ENCODE peak calls at places on chromosome 14, in five cellular contexts. One of them, this sample, is unnamed.

GRCh38 chr14:33738029-33738428 is 212.8 kb downstream of the EGLN3 start:
- DNase-seq in GM12878: no peak
- DNase-seq in H1: no peak
- DNase-seq in HepG2: no peak
- DNase-seq in GM12891: no peak
- DNase-seq in this sample: no peak

GRCh38 chr14:45467023-45467422 is 214.0 kb upstream of the MIS18BP1 start:
- DNase-seq in GM12891: no peak
- DNase-seq in HepG2: no peak
- DNase-seq in GM12878: no peak
- DNase-seq in H1: no peak
- DNase-seq in this sample: no peak

GRCh38 chr14:74846168-74846567 is 29.8 kb downstream of the PROX2 start:
- DNase-seq in H1: no peak
- DNase-seq in GM12878: no peak
- DNase-seq in GM12891: no peak
- DNase-seq in HepG2: no peak
- DNase-seq in this sample: no peak

GRCh38 chr14:99389171-99389826 is 91.4 kb downstream of the SETD3 start:
- DNase-seq in HepG2: peak; percentile 21
- DNase-seq in H1: peak; percentile 98
- DNase-seq in GM12878: no peak
- DNase-seq in GM12891: peak; percentile 61
- DNase-seq in this sample: peak; percentile 50

GRCh38 chr14:101230851-101231550 is 327.5 kb upstream of the RTL1 start:
- DNase-seq in GM12891: no peak
- DNase-seq in H1: no peak
- DNase-seq in GM12878: no peak
- DNase-seq in HepG2: no peak
- DNase-seq in this sample: no peak

GRCh38 chr14:103738706-103739451 is 23.3 kb downstream of the ZFYVE21 start:
- DNase-seq in H1: no peak
- DNase-seq in GM12878: no peak
- DNase-seq in HepG2: no peak
- DNase-seq in GM12891: no peak
- DNase-seq in this sample: no peak

GRCh38 chr14:61334197-61334701 is 12.9 kb downstream of the PRKCH start:
- DNase-seq in H1: no peak
- DNase-seq in GM12878: no peak
- DNase-seq in GM12891: no peak
- DNase-seq in HepG2: no peak
- DNase-seq in this sample: no peak

GRCh38 chr14:56741325-56741724 is 69.0 kb downstream of the OTX2 start:
- DNase-seq in GM12878: no peak
- DNase-seq in H1: no peak
- DNase-seq in GM12891: no peak
- DNase-seq in HepG2: peak; percentile 41
- DNase-seq in this sample: no peak

GRCh38 chr14:97453991-97454390 is 656.8 kb downstream of the VRK1 start:
- DNase-seq in H1: no peak
- DNase-seq in GM12891: no peak
- DNase-seq in HepG2: no peak
- DNase-seq in GM12878: no peak
- DNase-seq in this sample: no peak

GRCh38 chr14:77309122-77309521 is 11.6 kb downstream of the POMT2 start:
- DNase-seq in HepG2: no peak
- DNase-seq in H1: no peak
- DNase-seq in GM12891: no peak
- DNase-seq in GM12878: no peak
- DNase-seq in this sample: no peak

GRCh38 chr14:88128811-88129210 is 123.9 kb downstream of the GPR65 start:
- DNase-seq in HepG2: no peak
- DNase-seq in GM12891: no peak
- DNase-seq in H1: no peak
- DNase-seq in GM12878: no peak
- DNase-seq in this sample: no peak

GRCh38 chr14:42930058-42930457 is 1323.4 kb downstream of the LRFN5 start:
- DNase-seq in GM12878: no peak
- DNase-seq in HepG2: no peak
- DNase-seq in GM12891: no peak
- DNase-seq in H1: no peak
- DNase-seq in this sample: no peak

GRCh38 chr14:69423279-69423678 is 24.8 kb downstream of the SLC39A9 start:
- DNase-seq in GM12891: no peak
- DNase-seq in H1: no peak
- DNase-seq in HepG2: no peak
- DNase-seq in GM12878: no peak
- DNase-seq in this sample: no peak

GRCh38 chr14:103737432-103738045 is 21.9 kb downstream of the ZFYVE21 start:
- DNase-seq in H1: no peak
- DNase-seq in GM12891: no peak
- DNase-seq in GM12878: no peak
- DNase-seq in HepG2: peak; percentile 12
- DNase-seq in this sample: no peak

GRCh38 chr14:52283099-52283498 is 15.6 kb downstream of the PTGDR start:
- DNase-seq in GM12878: no peak
- DNase-seq in GM12891: no peak
- DNase-seq in H1: no peak
- DNase-seq in HepG2: no peak
- DNase-seq in this sample: no peak

GRCh38 chr14:98579140-98579539 is 692.9 kb downstream of the BCL11B start:
- DNase-seq in GM12891: no peak
- DNase-seq in HepG2: no peak
- DNase-seq in H1: no peak
- DNase-seq in GM12878: no peak
- DNase-seq in this sample: no peak

GRCh38 chr14:32201816-32202467 is at the start of gene RNU6-7:
- DNase-seq in H1: peak; percentile 52
- DNase-seq in GM12878: no peak
- DNase-seq in GM12891: no peak
- DNase-seq in HepG2: peak; percentile 61
- DNase-seq in this sample: no peak

GRCh38 chr14:76834296-76834695 is 8.1 kb downstream of the LRRC74A start:
- DNase-seq in GM12878: no peak
- DNase-seq in H1: no peak
- DNase-seq in GM12891: no peak
- DNase-seq in HepG2: peak; percentile 60
- DNase-seq in this sample: no peak

GRCh38 chr14:79837699-79838098 is 373.6 kb downstream of the DIO2 start:
- DNase-seq in GM12878: no peak
- DNase-seq in HepG2: no peak
- DNase-seq in GM12891: no peak
- DNase-seq in H1: no peak
- DNase-seq in this sample: no peak

GRCh38 chr14:94914191-94914590 is 144.3 kb upstream of the GSC start:
- DNase-seq in GM12878: no peak
- DNase-seq in H1: no peak
- DNase-seq in GM12891: no peak
- DNase-seq in HepG2: no peak
- DNase-seq in this sample: no peak

GRCh38 chr14:60856113-60856512 is 121.6 kb downstream of the MNAT1 start:
- DNase-seq in GM12891: no peak
- DNase-seq in HepG2: no peak
- DNase-seq in GM12878: no peak
- DNase-seq in H1: no peak
- DNase-seq in this sample: no peak

GRCh38 chr14:24965934-24966593 is 83.9 kb downstream of the STXBP6 start:
- DNase-seq in GM12878: no peak
- DNase-seq in HepG2: no peak
- DNase-seq in GM12891: no peak
- DNase-seq in H1: no peak
- DNase-seq in this sample: no peak

GRCh38 chr14:72741836-72742681 is 151.8 kb downstream of the DPF3 start:
- DNase-seq in HepG2: no peak
- DNase-seq in GM12878: no peak
- DNase-seq in GM12891: no peak
- DNase-seq in H1: peak; percentile 43
- DNase-seq in this sample: no peak

GRCh38 chr14:53062856-53063255 is 90.3 kb downstream of the DDHD1 start:
- DNase-seq in HepG2: no peak
- DNase-seq in GM12878: no peak
- DNase-seq in GM12891: no peak
- DNase-seq in H1: no peak
- DNase-seq in this sample: no peak

GRCh38 chr14:91372680-91373495 is 44.7 kb downstream of the CCDC88C start:
- DNase-seq in GM12878: no peak
- DNase-seq in HepG2: no peak
- DNase-seq in GM12891: no peak
- DNase-seq in H1: no peak
- DNase-seq in this sample: no peak

GRCh38 chr14:105166571-105167302 is 1.8 kb downstream of the JAG2 start:
- DNase-seq in H1: no peak
- DNase-seq in GM12878: no peak
- DNase-seq in HepG2: no peak
- DNase-seq in GM12891: no peak
- DNase-seq in this sample: no peak

GRCh38 chr14:75861161-75861621 is 120.6 kb downstream of the TGFB3 start:
- DNase-seq in GM12878: no peak
- DNase-seq in GM12891: no peak
- DNase-seq in H1: no peak
- DNase-seq in HepG2: peak; percentile 80
- DNase-seq in this sample: no peak

GRCh38 chr14:68716698-68717097 is 76.2 kb downstream of the ZFP36L1 start:
- DNase-seq in GM12891: no peak
- DNase-seq in H1: no peak
- DNase-seq in HepG2: peak; percentile 87
- DNase-seq in GM12878: no peak
- DNase-seq in this sample: no peak

GRCh38 chr14:104196461-104197180 is 58.2 kb downstream of the KIF26A start:
- DNase-seq in GM12878: no peak
- DNase-seq in HepG2: no peak
- DNase-seq in GM12891: no peak
- DNase-seq in H1: no peak
- DNase-seq in this sample: no peak

GRCh38 chr14:52895000-52895399 is 55.9 kb downstream of the FERMT2 start:
- DNase-seq in GM12878: no peak
- DNase-seq in GM12891: no peak
- DNase-seq in H1: no peak
- DNase-seq in HepG2: no peak
- DNase-seq in this sample: no peak

GRCh38 chr14:64114166-64114565 is 180.0 kb downstream of the ESR2 start:
- DNase-seq in HepG2: no peak
- DNase-seq in GM12891: no peak
- DNase-seq in GM12878: no peak
- DNase-seq in H1: no peak
- DNase-seq in this sample: no peak

GRCh38 chr14:65962952-65963351 is 523.2 kb upstream of the CCDC196 start:
- DNase-seq in GM12878: no peak
- DNase-seq in HepG2: no peak
- DNase-seq in GM12891: no peak
- DNase-seq in H1: no peak
- DNase-seq in this sample: no peak

GRCh38 chr14:75310295-75311059 is 31.8 kb downstream of the FOS start:
- DNase-seq in GM12891: no peak
- DNase-seq in GM12878: no peak
- DNase-seq in HepG2: no peak
- DNase-seq in H1: peak; percentile 81
- DNase-seq in this sample: no peak

GRCh38 chr14:72643317-72643801 is 250.5 kb downstream of the DPF3 start:
- DNase-seq in GM12878: no peak
- DNase-seq in HepG2: no peak
- DNase-seq in GM12891: no peak
- DNase-seq in H1: no peak
- DNase-seq in this sample: no peak

GRCh38 chr14:102591372-102591943 is 991 bp upstream of the RCOR1 start:
- DNase-seq in GM12878: no peak
- DNase-seq in HepG2: no peak
- DNase-seq in H1: peak; percentile 64
- DNase-seq in GM12891: no peak
- DNase-seq in this sample: no peak
- TF ChIP-seq POLR2A in GM12878: no peak
- TF ChIP-seq POLR2A in HepG2: no peak
- TF ChIP-seq POLR2A in H1: no peak
- TF ChIP-seq POLR2A in GM12891: no peak
- TF ChIP-seq POLR2A in this sample: peak; percentile 4

GRCh38 chr14:23543403-23543802 is 8.2 kb downstream of the ZFHX2 start:
- DNase-seq in GM12891: no peak
- DNase-seq in HepG2: no peak
- DNase-seq in GM12878: no peak
- DNase-seq in H1: no peak
- DNase-seq in this sample: no peak
- TF ChIP-seq TAF1 in GM12891: no peak
- TF ChIP-seq TAF1 in HepG2: no peak
- TF ChIP-seq TAF1 in GM12878: no peak
- TF ChIP-seq TAF1 in H1: no peak
- TF ChIP-seq TAF1 in this sample: no peak

DNA sequence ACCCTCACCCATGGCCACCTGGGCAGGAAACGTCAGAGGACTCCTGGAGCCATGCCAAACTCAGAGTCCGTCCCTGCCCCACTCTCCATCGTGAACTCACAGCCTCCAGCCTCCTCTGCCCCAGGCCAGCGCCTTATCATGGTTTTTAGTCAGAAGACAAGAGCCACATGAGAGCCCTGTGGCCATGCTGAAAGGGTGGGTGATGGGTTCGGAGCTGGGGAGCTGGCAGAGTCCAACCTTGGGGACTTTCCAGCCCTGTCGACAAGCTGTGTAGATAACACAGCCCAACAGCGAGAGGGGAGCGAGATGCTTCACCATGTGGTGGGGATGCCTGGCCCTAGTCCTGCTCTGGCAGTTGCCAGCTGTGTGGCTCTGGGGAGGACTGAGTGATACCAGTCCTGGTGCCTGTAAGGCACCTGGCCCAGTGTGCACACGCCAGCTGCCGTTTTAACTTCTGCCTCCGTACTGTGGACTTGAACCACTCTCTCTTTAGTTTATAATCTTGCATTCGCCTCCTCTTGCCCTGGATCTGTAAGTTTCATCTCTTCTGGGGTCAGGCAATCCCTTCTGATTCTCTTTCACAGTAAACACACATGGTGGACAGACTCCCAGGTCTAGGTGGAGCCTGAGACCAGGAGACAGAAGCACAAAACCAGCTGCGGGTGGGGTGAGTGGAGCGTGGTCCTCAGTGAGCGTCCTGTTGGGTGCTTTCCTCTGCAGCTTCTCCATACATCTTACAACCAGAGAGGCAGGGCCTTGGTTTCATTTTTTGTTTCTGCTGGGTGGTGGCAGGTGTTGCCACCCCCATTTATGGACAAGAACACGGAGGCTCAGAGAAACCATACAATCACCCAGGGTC is 55.3 kb downstream of the RIN3 start:
- DNase-seq in H1: no peak
- DNase-seq in HepG2: no peak
- DNase-seq in GM12891: no peak
- DNase-seq in GM12878: peak; percentile 76
- DNase-seq in this sample: peak; percentile 42
- TF ChIP-seq POLR2A in H1: no peak
- TF ChIP-seq POLR2A in HepG2: no peak
- TF ChIP-seq POLR2A in GM12891: no peak
- TF ChIP-seq POLR2A in GM12878: peak; percentile 42
- TF ChIP-seq POLR2A in this sample: no peak

GRCh38 chr14:92600318-92601053 is 86.9 kb downstream of the RIN3 start:
- DNase-seq in HepG2: no peak
- DNase-seq in H1: no peak
- DNase-seq in GM12878: no peak
- DNase-seq in GM12891: no peak
- DNase-seq in this sample: no peak
- TF ChIP-seq TAF1 in HepG2: no peak
- TF ChIP-seq TAF1 in H1: no peak
- TF ChIP-seq TAF1 in GM12878: no peak
- TF ChIP-seq TAF1 in GM12891: no peak
- TF ChIP-seq TAF1 in this sample: no peak